ENCODE peak calls at places on chromosomes 4 and X, in six cellular contexts. One of them, this sample, is unnamed.

GRCh38 chrX:150507251-150507856 is 61.1 kb upstream of the MTM1 start:
- DNase-seq in stimulated activated CD4-positive, alpha-beta T cell treated with anti-CD3 and anti-CD28 coated beads, Interleukin-15, amount 100 ng/mL, for 1 hour: no peak
- DNase-seq in activated CD4-positive, alpha-beta T cell treated with anti-CD3 and anti-CD28 coated beads for 36 hours: no peak
- DNase-seq in GM03348: peak; percentile 37
- DNase-seq in progenitor cell of endocrine pancreas: no peak
- DNase-seq in Right ventricle myocardium superior: peak; percentile 53
- DNase-seq in this sample: no peak

GRCh38 chr4:94653984-94654609 is 103.7 kb upstream of the BMPR1B start:
- DNase-seq in stimulated activated CD4-positive, alpha-beta T cell treated with anti-CD3 and anti-CD28 coated beads, Interleukin-15, amount 100 ng/mL, for 1 hour: no peak
- DNase-seq in activated CD4-positive, alpha-beta T cell treated with anti-CD3 and anti-CD28 coated beads for 36 hours: no peak
- DNase-seq in GM03348: no peak
- DNase-seq in progenitor cell of endocrine pancreas: no peak
- DNase-seq in Right ventricle myocardium superior: no peak
- DNase-seq in this sample: no peak

GRCh38 chrX:586351-586750 is 44.2 kb upstream of the SHOX start:
- DNase-seq in stimulated activated CD4-positive, alpha-beta T cell treated with anti-CD3 and anti-CD28 coated beads, Interleukin-15, amount 100 ng/mL, for 1 hour: no peak
- DNase-seq in activated CD4-positive, alpha-beta T cell treated with anti-CD3 and anti-CD28 coated beads for 36 hours: no peak
- DNase-seq in GM03348: no peak
- DNase-seq in progenitor cell of endocrine pancreas: no peak
- DNase-seq in Right ventricle myocardium superior: no peak
- DNase-seq in this sample: no peak

GRCh38 chr4:168183717-168184571 is 91.6 kb downstream of the ANXA10 start:
- DNase-seq in stimulated activated CD4-positive, alpha-beta T cell treated with anti-CD3 and anti-CD28 coated beads, Interleukin-15, amount 100 ng/mL, for 1 hour: no peak
- DNase-seq in activated CD4-positive, alpha-beta T cell treated with anti-CD3 and anti-CD28 coated beads for 36 hours: no peak
- DNase-seq in GM03348: peak; percentile 41
- DNase-seq in progenitor cell of endocrine pancreas: no peak
- DNase-seq in Right ventricle myocardium superior: no peak
- DNase-seq in this sample: no peak

GRCh38 chr4:174545268-174545667 is 23.0 kb upstream of the HPGD start:
- DNase-seq in stimulated activated CD4-positive, alpha-beta T cell treated with anti-CD3 and anti-CD28 coated beads, Interleukin-15, amount 100 ng/mL, for 1 hour: no peak
- DNase-seq in activated CD4-positive, alpha-beta T cell treated with anti-CD3 and anti-CD28 coated beads for 36 hours: no peak
- DNase-seq in GM03348: no peak
- DNase-seq in progenitor cell of endocrine pancreas: no peak
- DNase-seq in Right ventricle myocardium superior: no peak
- DNase-seq in this sample: no peak

GRCh38 chr4:140705625-140706275 is 50.4 kb downstream of the TBC1D9 start:
- DNase-seq in stimulated activated CD4-positive, alpha-beta T cell treated with anti-CD3 and anti-CD28 coated beads, Interleukin-15, amount 100 ng/mL, for 1 hour: no peak
- DNase-seq in activated CD4-positive, alpha-beta T cell treated with anti-CD3 and anti-CD28 coated beads for 36 hours: no peak
- DNase-seq in GM03348: no peak
- DNase-seq in progenitor cell of endocrine pancreas: no peak
- DNase-seq in Right ventricle myocardium superior: no peak
- DNase-seq in this sample: no peak

GRCh38 chrX:133513116-133513515 is 97.8 kb upstream of the GPC4 start:
- DNase-seq in stimulated activated CD4-positive, alpha-beta T cell treated with anti-CD3 and anti-CD28 coated beads, Interleukin-15, amount 100 ng/mL, for 1 hour: no peak
- DNase-seq in activated CD4-positive, alpha-beta T cell treated with anti-CD3 and anti-CD28 coated beads for 36 hours: no peak
- DNase-seq in GM03348: no peak
- DNase-seq in progenitor cell of endocrine pancreas: no peak
- DNase-seq in Right ventricle myocardium superior: no peak
- DNase-seq in this sample: no peak

GRCh38 chrX:102858826-102859627 is 78.0 kb upstream of the RAB40AL start:
- DNase-seq in stimulated activated CD4-positive, alpha-beta T cell treated with anti-CD3 and anti-CD28 coated beads, Interleukin-15, amount 100 ng/mL, for 1 hour: no peak
- DNase-seq in activated CD4-positive, alpha-beta T cell treated with anti-CD3 and anti-CD28 coated beads for 36 hours: peak; percentile 5
- DNase-seq in GM03348: no peak
- DNase-seq in progenitor cell of endocrine pancreas: no peak
- DNase-seq in Right ventricle myocardium superior: no peak
- DNase-seq in this sample: no peak

GRCh38 chrX:63349307-63349706 is 1.8 kb downstream of the SPIN4 start:
- DNase-seq in stimulated activated CD4-positive, alpha-beta T cell treated with anti-CD3 and anti-CD28 coated beads, Interleukin-15, amount 100 ng/mL, for 1 hour: no peak
- DNase-seq in activated CD4-positive, alpha-beta T cell treated with anti-CD3 and anti-CD28 coated beads for 36 hours: no peak
- DNase-seq in GM03348: no peak
- DNase-seq in progenitor cell of endocrine pancreas: no peak
- DNase-seq in Right ventricle myocardium superior: no peak
- DNase-seq in this sample: no peak